ENCODE peak calls at places on chromosomes 11 and 22, in ten cellular contexts. One of them, this sample, is unnamed.

GRCh38 chr11:126628790-126629621 is 273.5 kb downstream of the ST3GAL4 start:
- DNase-seq in Calu3: no peak
- DNase-seq in HFF-Myc: peak
- DNase-seq in mucosa of descending colon: no peak
- DNase-seq in gastrocnemius medialis: no peak
- DNase-seq in IMR-90: peak
- DNase-seq in neural crest cell: no peak
- DNase-seq in ovary: no peak
- DNase-seq in cardiac fibroblast: peak
- DNase-seq in uterus: no peak
- DNase-seq in this sample: no peak

GRCh38 chr11:103961010-103961409 is 75.4 kb upstream of the DDI1 start:
- DNase-seq in Calu3: no peak
- DNase-seq in HFF-Myc: no peak
- DNase-seq in mucosa of descending colon: no peak
- DNase-seq in gastrocnemius medialis: no peak
- DNase-seq in IMR-90: peak
- DNase-seq in neural crest cell: no peak
- DNase-seq in ovary: no peak
- DNase-seq in cardiac fibroblast: no peak
- DNase-seq in uterus: no peak
- DNase-seq in this sample: no peak

GRCh38 chr11:106989056-106989455 is 29.2 kb downstream of the GUCY1A2 start:
- DNase-seq in Calu3: no peak
- DNase-seq in HFF-Myc: no peak
- DNase-seq in mucosa of descending colon: no peak
- DNase-seq in gastrocnemius medialis: no peak
- DNase-seq in IMR-90: peak
- DNase-seq in neural crest cell: no peak
- DNase-seq in ovary: no peak
- DNase-seq in cardiac fibroblast: no peak
- DNase-seq in uterus: no peak
- DNase-seq in this sample: no peak

GRCh38 chr11:124762624-124763155 is 600 bp upstream of the ESAM start:
- DNase-seq in Calu3: no peak
- DNase-seq in HFF-Myc: no peak
- DNase-seq in mucosa of descending colon: peak
- DNase-seq in gastrocnemius medialis: no peak
- DNase-seq in IMR-90: no peak
- DNase-seq in neural crest cell: no peak
- DNase-seq in ovary: no peak
- DNase-seq in cardiac fibroblast: no peak
- DNase-seq in uterus: no peak
- DNase-seq in this sample: no peak

GRCh38 chr11:108967571-108967970 is 302.7 kb downstream of the DDX10 start:
- DNase-seq in Calu3: no peak
- DNase-seq in HFF-Myc: no peak
- DNase-seq in mucosa of descending colon: no peak
- DNase-seq in gastrocnemius medialis: peak
- DNase-seq in IMR-90: no peak
- DNase-seq in neural crest cell: no peak
- DNase-seq in ovary: no peak
- DNase-seq in cardiac fibroblast: peak
- DNase-seq in uterus: peak
- DNase-seq in this sample: no peak

GRCh38 chr11:74403607-74404006 is 5.4 kb upstream of the PGM2L1 start:
- DNase-seq in Calu3: no peak
- DNase-seq in HFF-Myc: no peak
- DNase-seq in mucosa of descending colon: no peak
- DNase-seq in gastrocnemius medialis: no peak
- DNase-seq in IMR-90: no peak
- DNase-seq in neural crest cell: no peak
- DNase-seq in ovary: no peak
- DNase-seq in cardiac fibroblast: no peak
- DNase-seq in uterus: no peak
- DNase-seq in this sample: no peak

GRCh38 chr22:39251762-39252460 is 7.1 kb upstream of the PDGFB start:
- DNase-seq in Calu3: peak
- DNase-seq in HFF-Myc: no peak
- DNase-seq in mucosa of descending colon: no peak
- DNase-seq in gastrocnemius medialis: no peak
- DNase-seq in IMR-90: no peak
- DNase-seq in neural crest cell: no peak
- DNase-seq in ovary: no peak
- DNase-seq in cardiac fibroblast: no peak
- DNase-seq in uterus: no peak
- DNase-seq in this sample: no peak

GRCh38 chr22:35212020-35212419 is 45.3 kb upstream of the HMGXB4 start:
- DNase-seq in Calu3: no peak
- DNase-seq in HFF-Myc: no peak
- DNase-seq in mucosa of descending colon: no peak
- DNase-seq in gastrocnemius medialis: no peak
- DNase-seq in IMR-90: peak
- DNase-seq in neural crest cell: no peak
- DNase-seq in ovary: peak
- DNase-seq in cardiac fibroblast: peak
- DNase-seq in uterus: no peak
- DNase-seq in this sample: no peak

GRCh38 chr11:127191689-127192088 is 191.1 kb upstream of the KIRREL3 start:
- DNase-seq in Calu3: no peak
- DNase-seq in HFF-Myc: no peak
- DNase-seq in mucosa of descending colon: no peak
- DNase-seq in gastrocnemius medialis: no peak
- DNase-seq in IMR-90: no peak
- DNase-seq in neural crest cell: no peak
- DNase-seq in ovary: no peak
- DNase-seq in cardiac fibroblast: no peak
- DNase-seq in uterus: no peak
- DNase-seq in this sample: no peak

GRCh38 chr11:1755344-1756023 is 5.1 kb upstream of the IFITM10 start:
- DNase-seq in Calu3: no peak
- DNase-seq in HFF-Myc: no peak
- DNase-seq in mucosa of descending colon: peak
- DNase-seq in gastrocnemius medialis: peak
- DNase-seq in IMR-90: no peak
- DNase-seq in neural crest cell: no peak
- DNase-seq in ovary: no peak
- DNase-seq in cardiac fibroblast: no peak
- DNase-seq in uterus: no peak
- DNase-seq in this sample: peak

GRCh38 chr22:46134111-46134705 is 16.1 kb upstream of the PPARA start:
- DNase-seq in Calu3: no peak
- DNase-seq in HFF-Myc: no peak
- DNase-seq in mucosa of descending colon: no peak
- DNase-seq in gastrocnemius medialis: no peak
- DNase-seq in IMR-90: no peak
- DNase-seq in neural crest cell: no peak
- DNase-seq in ovary: no peak
- DNase-seq in cardiac fibroblast: no peak
- DNase-seq in uterus: peak
- DNase-seq in this sample: no peak
- TF ChIP-seq CTCF in Calu3: no peak
- TF ChIP-seq CTCF in HFF-Myc: no peak
- TF ChIP-seq CTCF in mucosa of descending colon: no peak
- TF ChIP-seq CTCF in gastrocnemius medialis: no peak
- TF ChIP-seq CTCF in IMR-90: no peak
- TF ChIP-seq CTCF in neural crest cell: no peak
- TF ChIP-seq CTCF in ovary: no peak
- TF ChIP-seq CTCF in cardiac fibroblast: no peak
- TF ChIP-seq CTCF in uterus: no peak
- TF ChIP-seq CTCF in this sample: peak

GRCh38 chr11:11207428-11207827 is 145.6 kb downstream of the CSNK2A3 start:
- DNase-seq in Calu3: no peak
- DNase-seq in HFF-Myc: no peak
- DNase-seq in mucosa of descending colon: no peak
- DNase-seq in gastrocnemius medialis: no peak
- DNase-seq in IMR-90: no peak
- DNase-seq in neural crest cell: no peak
- DNase-seq in ovary: no peak
- DNase-seq in cardiac fibroblast: no peak
- DNase-seq in uterus: no peak
- DNase-seq in this sample: no peak
- TF ChIP-seq CTCF in Calu3: no peak
- TF ChIP-seq CTCF in HFF-Myc: no peak
- TF ChIP-seq CTCF in mucosa of descending colon: no peak
- TF ChIP-seq CTCF in gastrocnemius medialis: no peak
- TF ChIP-seq CTCF in IMR-90: no peak
- TF ChIP-seq CTCF in neural crest cell: peak
- TF ChIP-seq CTCF in ovary: no peak
- TF ChIP-seq CTCF in cardiac fibroblast: no peak
- TF ChIP-seq CTCF in uterus: no peak
- TF ChIP-seq CTCF in this sample: peak

DNA sequence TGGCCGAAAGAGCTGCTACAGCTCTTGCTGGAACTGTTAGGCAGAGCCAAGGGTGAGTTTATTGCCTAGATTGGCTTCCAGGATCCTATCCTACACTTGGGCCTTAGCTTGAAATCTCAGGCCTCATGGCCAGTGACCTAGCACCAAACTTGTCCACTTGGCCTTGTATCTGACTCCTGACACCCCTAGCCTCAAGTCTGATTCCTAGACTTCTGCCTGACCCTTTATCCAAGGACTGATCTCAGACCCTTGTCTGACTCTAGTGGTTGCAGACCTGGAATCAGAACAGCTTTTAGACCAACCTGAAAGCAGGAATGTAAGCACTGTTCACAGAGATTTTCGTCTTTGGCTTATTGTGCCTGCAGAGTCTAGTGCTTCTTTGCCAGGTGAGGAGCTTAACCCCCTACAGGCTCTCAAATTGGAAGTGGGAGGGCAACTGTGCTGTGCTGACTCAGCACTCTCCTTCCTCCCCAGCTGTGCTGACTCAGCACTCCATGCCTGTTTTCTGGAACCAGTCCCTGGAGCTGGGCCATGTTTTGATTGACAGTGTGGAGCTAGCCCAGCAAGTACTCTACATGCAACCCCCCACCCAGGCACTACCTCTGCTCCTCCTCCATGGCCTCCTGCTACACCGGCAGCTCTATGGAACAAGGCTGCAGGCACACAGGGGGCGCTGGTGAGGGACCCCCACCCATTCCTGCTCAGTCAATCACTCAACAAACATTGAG is 35.1 kb downstream of the RRP8 start:
- DNase-seq in Calu3: no peak
- DNase-seq in HFF-Myc: peak
- DNase-seq in mucosa of descending colon: no peak
- DNase-seq in gastrocnemius medialis: peak
- DNase-seq in IMR-90: peak
- DNase-seq in neural crest cell: peak
- DNase-seq in ovary: peak
- DNase-seq in cardiac fibroblast: peak
- DNase-seq in uterus: no peak
- DNase-seq in this sample: no peak
- TF ChIP-seq CTCF in Calu3: no peak
- TF ChIP-seq CTCF in HFF-Myc: no peak
- TF ChIP-seq CTCF in mucosa of descending colon: no peak
- TF ChIP-seq CTCF in gastrocnemius medialis: no peak
- TF ChIP-seq CTCF in IMR-90: no peak
- TF ChIP-seq CTCF in neural crest cell: no peak
- TF ChIP-seq CTCF in ovary: no peak
- TF ChIP-seq CTCF in cardiac fibroblast: no peak
- TF ChIP-seq CTCF in uterus: no peak
- TF ChIP-seq CTCF in this sample: peak

GRCh38 chr11:65931773-65932557 is 12.7 kb downstream of the DRAP1 start:
- DNase-seq in Calu3: no peak
- DNase-seq in HFF-Myc: no peak
- DNase-seq in mucosa of descending colon: no peak
- DNase-seq in gastrocnemius medialis: no peak
- DNase-seq in IMR-90: no peak
- DNase-seq in neural crest cell: no peak
- DNase-seq in ovary: no peak
- DNase-seq in cardiac fibroblast: no peak
- DNase-seq in uterus: no peak
- DNase-seq in this sample: no peak
- TF ChIP-seq CTCF in Calu3: no peak
- TF ChIP-seq CTCF in HFF-Myc: no peak
- TF ChIP-seq CTCF in mucosa of descending colon: no peak
- TF ChIP-seq CTCF in gastrocnemius medialis: no peak
- TF ChIP-seq CTCF in IMR-90: no peak
- TF ChIP-seq CTCF in neural crest cell: no peak
- TF ChIP-seq CTCF in ovary: no peak
- TF ChIP-seq CTCF in cardiac fibroblast: no peak
- TF ChIP-seq CTCF in uterus: no peak
- TF ChIP-seq CTCF in this sample: no peak

GRCh38 chr11:10444725-10445286 is 10.3 kb upstream of the AMPD3 start:
- DNase-seq in Calu3: no peak
- DNase-seq in HFF-Myc: no peak
- DNase-seq in mucosa of descending colon: no peak
- DNase-seq in gastrocnemius medialis: no peak
- DNase-seq in IMR-90: no peak
- DNase-seq in neural crest cell: no peak
- DNase-seq in ovary: no peak
- DNase-seq in cardiac fibroblast: no peak
- DNase-seq in uterus: no peak
- DNase-seq in this sample: no peak
- TF ChIP-seq CTCF in Calu3: no peak
- TF ChIP-seq CTCF in HFF-Myc: no peak
- TF ChIP-seq CTCF in mucosa of descending colon: no peak
- TF ChIP-seq CTCF in gastrocnemius medialis: no peak
- TF ChIP-seq CTCF in IMR-90: no peak
- TF ChIP-seq CTCF in neural crest cell: no peak
- TF ChIP-seq CTCF in ovary: no peak
- TF ChIP-seq CTCF in cardiac fibroblast: no peak
- TF ChIP-seq CTCF in uterus: no peak
- TF ChIP-seq CTCF in this sample: no peak